ENCODE peak calls at places on chromosomes 13 and 19, in seven cellular contexts. I is mesendoderm; A is pancreas; F is effector memory CD4-positive, alpha-beta T cell; H is heart right ventricle; B is astrocyte; Z is aorta. U is an unnamed sample. For H3K4me1, the result is how much of the 10 kb centered on the place peaks cover.

GRCh38 chr19:46495789-46496099 is at the start of gene PNMA8B:
- DNase-seq in I (peak), A (peak), B (no peak), H (peak), Z (peak), F (no peak), U (peak)

GRCh38 chr13:98510156-98510509 is 66.8 kb downstream of the STK24 start:
- DNase-seq in Z (no peak), B (no peak), F (no peak), A (no peak), H (no peak), I (no peak), U (no peak)

GRCh38 chr19:3343619-3344502 is 22.5 kb upstream of the NFIC start:
- DNase-seq in Z (peak), H (peak), I (peak), F (peak), B (peak), A (peak), U (peak)

GRCh38 chr19:8158411-8159074 is 9.2 kb upstream of the FBN3 start:
- DNase-seq in B (peak), A (no peak), F (peak), I (peak), Z (no peak), H (peak), U (no peak)

GRCh38 chr19:51327066-51327985 is 14.6 kb downstream of the VSIG10L start:
- DNase-seq in I (peak), Z (peak), A (no peak), B (no peak), F (peak), H (no peak), U (peak)

GRCh38 chr13:30629527-30629926 is 11.8 kb downstream of the USPL1 start:
- DNase-seq in H (no peak), Z (no peak), B (no peak), A (no peak), I (no peak), F (no peak), U (no peak)

GRCh38 chr13:93689333-93689732 is 462.7 kb downstream of the GPC6 start:
- DNase-seq in B (peak), I (peak), F (no peak), H (no peak), A (no peak), Z (no peak), U (no peak)

GRCh38 chr13:20567881-20568528 is 1.0 kb downstream of the IFT88 start:
- DNase-seq in Z (no peak), I (no peak), A (no peak), B (no peak), F (no peak), H (no peak), U (no peak)

GRCh38 chr19:4390017-4390861 is 10.1 kb downstream of the SH3GL1 start:
- DNase-seq in A (no peak), Z (peak), H (peak), I (peak), B (no peak), F (no peak), U (peak)

GRCh38 chr13:106104281-106104901 is 431.1 kb downstream of the EFNB2 start:
- DNase-seq in A (no peak), H (no peak), Z (no peak), B (peak), I (peak), F (no peak), U (no peak)

GRCh38 chr13:26168276-26168814 is 53.8 kb downstream of the RNF6 start:
- DNase-seq in B (no peak), I (no peak), F (no peak), A (no peak), H (no peak), Z (no peak), U (no peak)

GRCh38 chr13:44735806-44736205 is 159.7 kb upstream of the TSC22D1 start:
- DNase-seq in B (no peak), I (no peak), F (no peak), H (no peak), Z (no peak), A (no peak), U (no peak)

GRCh38 chr19:55165952-55166529 is 372 bp downstream of the DNAAF3 start:
- DNase-seq in H (peak), Z (peak), I (peak), A (peak), B (peak), F (no peak), U (peak)

GRCh38 chr13:100039740-100040139 is 49.2 kb upstream of the PCCA start:
- DNase-seq in I (no peak), Z (no peak), H (no peak), A (no peak), F (no peak), B (peak), U (no peak)

GRCh38 chr13:46754812-46755211 is 42.1 kb downstream of the ESD start:
- DNase-seq in Z (no peak), I (no peak), B (no peak), H (no peak), F (no peak), A (no peak), U (no peak)

GRCh38 chr13:34020388-34020787 is 202.4 kb downstream of the RFC3 start:
- DNase-seq in I (no peak), F (no peak), Z (no peak), B (no peak), A (no peak), H (no peak), U (no peak)

GRCh38 chr13:76380436-76381065 is 505.7 kb downstream of the KCTD12 start:
- DNase-seq in F (no peak), I (no peak), Z (no peak), H (no peak), A (no peak), B (peak), U (no peak)

GRCh38 chr13:100440756-100441421 is 147.7 kb downstream of the GGACT start:
- DNase-seq in F (no peak), Z (no peak), B (peak), I (no peak), H (no peak), A (no peak), U (no peak)

GRCh38 chr13:87678353-87678752 is 7.2 kb downstream of the SLITRK5 start:
- DNase-seq in F (no peak), A (no peak), I (no peak), B (no peak), H (no peak), Z (no peak), U (no peak)

GRCh38 chr13:100363351-100363750 is 225.2 kb downstream of the GGACT start:
- DNase-seq in A (no peak), I (no peak), Z (no peak), H (no peak), F (no peak), B (peak), U (no peak)

GRCh38 chr19:41927810-41928192 is 448 bp downstream of the ERFL start:
- DNase-seq in H (no peak), B (no peak), Z (no peak), A (peak), I (no peak), F (peak), U (no peak)

GRCh38 chr19:56821209-56821608 is 19.3 kb downstream of the PEG3 start:
- DNase-seq in A (no peak), B (no peak), Z (no peak), I (no peak), F (no peak), H (no peak), U (no peak)

GRCh38 chr13:91211548-91211947 is 135.9 kb upstream of the MIR17HG start:
- DNase-seq in B (no peak), H (no peak), A (no peak), I (peak), F (no peak), Z (no peak), U (no peak)

GRCh38 chr13:73984949-73985691 is 149.1 kb downstream of the KLF12 start:
- DNase-seq in I (peak), Z (no peak), F (peak), B (no peak), H (peak), A (no peak), U (peak)
- H3K4me1 ChIP-seq in I (under half), Z (under half), F (under half), B (under half), H (under half), A (under half), U (under half)

GRCh38 chr19:14139944-14140343 is 3.6 kb upstream of the ASF1B start:
- DNase-seq in B (no peak), A (no peak), F (no peak), I (no peak), Z (no peak), H (no peak), U (peak)

GRCh38 chr19:14135985-14136508 is 342 bp downstream of the ASF1B start:
- DNase-seq in F (no peak), B (no peak), A (peak), Z (no peak), I (no peak), H (no peak), U (no peak)

GRCh38 chr19:14136509-14137281 is at the start of gene ASF1B:
- DNase-seq in I (peak), A (peak), H (peak), Z (peak), B (peak), F (peak), U (peak)

GRCh38 chr19:14138576-14139265 is 2.3 kb upstream of the ASF1B start:
- DNase-seq in H (no peak), Z (no peak), A (no peak), F (no peak), B (peak), I (no peak), U (no peak)

GRCh38 chr19:14135355-14135754 is 1.0 kb downstream of the ASF1B start:
- DNase-seq in H (no peak), I (no peak), F (no peak), Z (no peak), A (no peak), B (no peak), U (peak)
- H3K4me3 ChIP-seq in H (no peak), I (peak), F (no peak), Z (no peak), A (no peak), B (peak), U (peak)

DNA sequence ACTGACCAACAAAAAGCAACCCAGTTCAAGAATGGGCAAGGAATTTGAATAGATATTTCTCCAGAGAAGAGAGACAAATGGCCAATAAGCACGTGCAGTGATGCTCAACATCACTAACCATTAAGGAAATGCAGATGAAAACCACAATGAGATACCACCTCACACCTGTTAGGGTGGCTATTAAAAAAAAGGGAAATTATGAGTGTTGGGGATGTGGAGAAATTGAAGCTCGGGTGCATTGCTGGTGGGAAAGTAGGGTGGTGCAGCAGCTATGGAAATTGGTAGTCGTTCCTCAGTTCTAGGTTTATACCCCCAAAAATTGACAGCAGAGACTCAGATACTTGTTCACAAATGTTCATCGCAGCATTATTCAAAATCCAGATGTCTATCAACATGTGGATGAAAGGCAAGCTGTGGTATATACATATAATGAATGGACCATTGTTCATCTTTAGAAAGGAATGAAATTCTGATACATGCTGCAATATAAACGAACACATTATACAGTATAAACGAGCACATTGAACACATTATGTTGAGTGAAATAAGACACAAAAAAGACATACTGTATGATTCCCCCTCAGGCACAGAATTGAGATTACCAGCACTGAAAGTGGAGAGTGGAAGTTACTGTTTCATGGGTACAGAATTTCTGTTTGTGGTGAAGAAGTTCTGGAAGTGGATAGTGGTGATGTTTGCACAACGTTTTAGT is 927 bp downstream of the CHAMP1 start:
- DNase-seq in F (no peak), B (no peak), A (no peak), Z (no peak), I (no peak), H (no peak), U (no peak)
- H3K4me1 ChIP-seq in F (under half), B (under half), A (under half), Z (under half), I (under half), H (under half), U (half or more)

GRCh38 chr19:40365613-40366401 is 17.3 kb downstream of the PLD3 start:
- DNase-seq in H (peak), A (no peak), Z (peak), I (peak), B (peak), F (no peak), U (peak)
- H3K4me3 ChIP-seq in H (peak), A (peak), Z (no peak), I (peak), B (peak), F (peak), U (peak)

GRCh38 chr19:33818426-33818825 is 21.8 kb downstream of the KCTD15 start:
- DNase-seq in H (no peak), B (no peak), I (no peak), F (no peak), Z (peak), A (no peak), U (no peak)
- H3K4me1 ChIP-seq in H (under half), B (under half), I (under half), F (under half), Z (under half), A (under half), U (under half)

DNA sequence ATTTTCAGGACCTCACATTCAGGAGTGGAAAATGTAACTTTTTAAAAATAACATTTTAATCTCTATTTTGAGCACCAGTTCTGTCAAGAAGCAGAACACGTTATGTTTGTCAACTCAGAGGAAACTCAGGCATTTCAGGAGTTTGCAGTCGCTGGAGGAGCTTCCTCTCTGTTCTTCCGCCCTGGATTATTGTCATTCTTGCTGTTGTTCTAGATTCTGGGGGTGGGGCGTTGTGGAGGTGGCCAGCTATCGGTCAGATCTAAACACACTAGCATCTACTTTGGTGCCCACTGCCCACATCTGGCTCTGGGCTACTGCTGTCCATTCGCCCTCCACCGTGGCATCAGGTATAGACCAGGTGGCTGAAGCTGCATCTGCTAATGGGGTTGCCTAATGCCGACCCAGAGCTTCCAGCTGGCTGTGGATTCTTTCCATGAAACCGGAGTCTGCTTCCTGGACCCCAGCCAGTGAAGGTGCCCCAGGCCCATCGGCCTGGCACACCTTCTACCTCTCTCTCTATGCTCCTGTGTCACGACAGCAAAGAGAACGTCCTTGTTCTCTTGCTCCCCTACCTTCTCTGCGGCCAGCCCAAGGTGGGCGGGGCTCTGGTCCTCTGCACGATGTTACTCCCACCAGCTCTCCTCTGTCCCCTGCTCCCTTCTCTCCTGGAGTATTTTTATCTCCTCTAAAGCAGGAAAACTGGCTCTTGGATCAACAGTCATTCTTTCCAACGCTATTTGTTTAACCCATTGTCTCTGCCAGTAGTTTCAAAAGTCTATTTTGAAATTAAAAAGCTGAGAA is 36.6 kb upstream of the DGKH start:
- DNase-seq in A (no peak), B (no peak), Z (no peak), H (no peak), F (no peak), I (peak), U (no peak)
- H3K4me3 ChIP-seq in A (no peak), B (no peak), Z (no peak), H (peak), F (no peak), I (no peak), U (no peak)

GRCh38 chr19:861099-861755 is 1.8 kb downstream of the CFD start:
- DNase-seq in F (no peak), I (no peak), B (no peak), Z (no peak), H (no peak), A (peak), U (no peak)

GRCh38 chr19:861756-862528 is 2.5 kb downstream of the CFD start:
- DNase-seq in B (no peak), H (no peak), F (peak), I (peak), A (peak), Z (peak), U (no peak)

GRCh38 chr19:862529-863304 is 3.3 kb downstream of the CFD start:
- DNase-seq in A (peak), F (peak), B (no peak), H (no peak), I (peak), Z (peak), U (peak)

GRCh38 chr19:860481-861098 is 1.1 kb downstream of the CFD start:
- DNase-seq in Z (peak), A (peak), B (peak), H (no peak), I (peak), F (peak), U (no peak)

DNA sequence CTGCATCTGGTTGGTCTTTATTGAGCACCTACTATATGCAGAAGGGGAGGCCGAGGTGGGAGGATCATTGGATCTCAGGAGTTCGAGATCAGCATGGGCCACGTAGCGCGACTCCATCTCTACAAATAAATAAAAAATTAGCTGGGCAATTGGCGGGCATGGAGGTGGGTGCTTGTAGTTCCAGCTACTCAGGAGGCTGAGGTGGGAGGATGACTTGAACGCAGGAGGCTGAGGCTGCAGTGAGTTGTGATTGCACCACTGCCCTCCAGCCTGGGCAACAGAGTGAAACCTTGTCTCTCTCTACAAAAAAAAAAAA is 3.8 kb downstream of the CFD start:
- DNase-seq in A (no peak), F (no peak), Z (no peak), H (no peak), I (no peak), B (no peak), U (no peak)
- H3K4me1 ChIP-seq in A (under half), F (under half), Z (under half), H (under half), I (under half), B (under half), U (under half)

U was measured in left lung.